ENCODE peak calls at places on chromosome 19, in seven cellular contexts. H is brain microvascular endothelial cell, L is tibial nerve, Z is fibroblast of the aortic adventitia, E is fibroblast of lung, B is thoracic aorta, U is cardiac fibroblast. G is an unnamed sample.

GRCh38 chr19:49801966-49802661 is 11.0 kb downstream of the FUZ start:
- DNase-seq in H (peak), L (peak), Z (peak), E (peak), B (peak), U (peak), G (peak)

GRCh38 chr19:45746866-45747265 is 13.6 kb downstream of the MEIOSIN start:
- DNase-seq in H (no peak), L (no peak), Z (no peak), E (no peak), B (no peak), U (no peak), G (no peak)

GRCh38 chr19:873084-874019 is 13.9 kb downstream of the CFD start:
- DNase-seq in H (no peak), L (no peak), Z (no peak), E (peak), B (no peak), U (peak), G (peak)

GRCh38 chr19:19820774-19821315 is 705 bp downstream of the ZNF506 start:
- DNase-seq in H (peak), L (no peak), Z (peak), E (no peak), B (no peak), U (no peak), G (no peak)

GRCh38 chr19:7391218-7391670 is 42.5 kb downstream of the ARHGEF18 start:
- DNase-seq in H (peak), L (no peak), Z (peak), E (peak), B (no peak), U (peak), G (no peak)

GRCh38 chr19:19067276-19068072 is 3.7 kb downstream of the SLC25A42 start:
- DNase-seq in H (no peak), L (no peak), Z (peak), E (no peak), B (no peak), U (no peak), G (peak)

GRCh38 chr19:35170359-35171061 is 16.0 kb downstream of the FXYD5 start:
- DNase-seq in H (no peak), L (peak), Z (peak), E (no peak), B (no peak), U (no peak), G (no peak)

GRCh38 chr19:339262-339887 is 5.2 kb downstream of the MIER2 start:
- DNase-seq in H (peak), L (no peak), Z (no peak), E (peak), B (no peak), U (no peak), G (peak)

GRCh38 chr19:10114651-10115391 is 3.3 kb downstream of the P2RY11 start:
- DNase-seq in H (no peak), L (no peak), Z (no peak), E (no peak), B (no peak), U (no peak), G (no peak)

GRCh38 chr19:2495651-2496316 is 19.9 kb downstream of the GADD45B start:
- DNase-seq in H (no peak), L (no peak), Z (peak), E (no peak), B (no peak), U (peak), G (no peak)

GRCh38 chr19:39247701-39248664 is 673 bp downstream of the IFNL4 start:
- DNase-seq in H (no peak), L (no peak), Z (no peak), E (peak), B (no peak), U (no peak), G (peak)

GRCh38 chr19:12052057-12052570 is 647 bp downstream of the ZNF878 start:
- DNase-seq in H (no peak), L (no peak), Z (peak), E (peak), B (no peak), U (peak), G (no peak)

GRCh38 chr19:35266904-35267817 is 1.6 kb upstream of the USF2 start:
- DNase-seq in H (no peak), L (peak), Z (no peak), E (no peak), B (no peak), U (peak), G (peak)

GRCh38 chr19:43759515-43759914 is 4.8 kb upstream of the SMG9 start:
- DNase-seq in H (peak), L (no peak), Z (peak), E (peak), B (no peak), U (peak), G (peak)

GRCh38 chr19:10603084-10603872 is 16.2 kb upstream of the AP1M2 start:
- DNase-seq in H (no peak), L (no peak), Z (no peak), E (no peak), B (no peak), U (peak), G (peak)

GRCh38 chr19:55688422-55689218 is 13.6 kb downstream of the EPN1 start:
- DNase-seq in H (no peak), L (no peak), Z (no peak), E (no peak), B (no peak), U (no peak), G (no peak)

GRCh38 chr19:45451181-45451849 is 16.5 kb upstream of the FOSB start:
- DNase-seq in H (peak), L (no peak), Z (peak), E (peak), B (no peak), U (peak), G (peak)

GRCh38 chr19:289651-290538 is 1.3 kb downstream of the PLPP2 start:
- DNase-seq in H (peak), L (no peak), Z (no peak), E (peak), B (no peak), U (no peak), G (peak)

GRCh38 chr19:801030-801860 is 4.0 kb downstream of the PTBP1 start:
- DNase-seq in H (no peak), L (no peak), Z (peak), E (peak), B (peak), U (peak), G (peak)

GRCh38 chr19:9857920-9858746 is 23.0 kb downstream of the PIN1 start:
- DNase-seq in H (no peak), L (no peak), Z (no peak), E (no peak), B (no peak), U (no peak), G (no peak)

GRCh38 chr19:6433165-6433564 is 398 bp downstream of the SLC25A41 start:
- DNase-seq in H (no peak), L (no peak), Z (no peak), E (no peak), B (no peak), U (no peak), G (no peak)

GRCh38 chr19:8210660-8211101 is 1.5 kb downstream of the CERS4 start:
- DNase-seq in H (no peak), L (no peak), Z (no peak), E (no peak), B (no peak), U (no peak), G (no peak)

GRCh38 chr19:38304866-38305429 is 897 bp downstream of the C19orf33 start:
- DNase-seq in H (no peak), L (no peak), Z (no peak), E (peak), B (no peak), U (peak), G (no peak)

GRCh38 chr19:4911786-4912672 is 2.7 kb downstream of the UHRF1 start:
- DNase-seq in H (peak), L (peak), Z (peak), E (peak), B (peak), U (peak), G (peak)
- TF ChIP-seq CTCF in H (peak), L (peak), Z (peak), E (peak), B (peak), U (peak), G (peak)

GRCh38 chr19:23665651-23666410 is 21.2 kb downstream of the ZNF675 start:
- DNase-seq in H (no peak), L (no peak), Z (no peak), E (no peak), B (no peak), U (no peak), G (no peak)
- H3K4me3 ChIP-seq in H (no peak), L (no peak), Z (no peak), E (no peak), B (no peak), U (no peak), G (no peak)

GRCh38 chr19:16603090-16603489 is 24.9 kb downstream of the MED26 start:
- DNase-seq in H (no peak), L (no peak), Z (peak), E (no peak), B (no peak), U (peak), G (no peak)
- TF ChIP-seq CTCF in H (no peak), L (no peak), Z (no peak), E (no peak), B (no peak), U (no peak), G (no peak)

GRCh38 chr19:33638167-33639033 is 16.6 kb downstream of the CHST8 start:
- DNase-seq in H (no peak), L (no peak), Z (no peak), E (no peak), B (no peak), U (no peak), G (no peak)

GRCh38 chr19:33640773-33641172 is 19.0 kb downstream of the CHST8 start:
- DNase-seq in H (no peak), L (no peak), Z (no peak), E (no peak), B (no peak), U (no peak), G (no peak)

GRCh38 chr19:33641261-33641660 is 19.5 kb downstream of the CHST8 start:
- DNase-seq in H (no peak), L (no peak), Z (no peak), E (no peak), B (no peak), U (no peak), G (no peak)

GRCh38 chr19:33641956-33642498 is 20.3 kb downstream of the CHST8 start:
- DNase-seq in H (no peak), L (no peak), Z (no peak), E (no peak), B (no peak), U (no peak), G (no peak)

GRCh38 chr19:33639034-33639681 is 17.4 kb downstream of the CHST8 start:
- DNase-seq in H (no peak), L (no peak), Z (no peak), E (no peak), B (no peak), U (no peak), G (no peak)
- H3K4me3 ChIP-seq in H (no peak), L (no peak), Z (no peak), E (no peak), B (no peak), U (no peak), G (no peak)

GRCh38 chr19:51772977-51773376 is 12.0 kb downstream of the FPR2 start:
- DNase-seq in H (no peak), L (no peak), Z (no peak), E (no peak), B (no peak), U (no peak), G (no peak)
- TF ChIP-seq CTCF in H (no peak), L (no peak), Z (no peak), E (no peak), B (no peak), U (no peak), G (no peak)

DNA sequence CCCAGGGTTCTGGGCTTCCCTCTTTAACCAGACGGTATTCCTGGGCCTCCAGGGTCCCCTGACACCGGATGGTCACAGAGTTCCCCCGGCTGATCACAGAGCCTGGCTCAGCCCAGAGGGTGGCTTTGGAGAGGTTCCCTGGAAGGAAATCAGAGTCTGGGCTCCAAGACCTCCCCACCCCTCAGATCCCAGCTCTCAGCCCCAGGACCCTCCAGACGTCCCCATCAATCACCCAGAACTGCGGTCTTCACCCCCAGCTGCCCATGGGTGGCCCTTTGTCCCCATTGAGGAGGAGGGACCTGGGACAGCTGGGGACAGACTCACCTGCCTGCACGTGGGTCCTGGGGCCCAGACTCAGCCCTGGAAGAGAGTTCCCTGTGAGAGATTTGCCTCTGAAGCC is 955 bp downstream of the LILRA5 start:
- DNase-seq in H (no peak), L (no peak), Z (no peak), E (no peak), B (no peak), U (no peak), G (no peak)
- H3K4me3 ChIP-seq in H (no peak), L (no peak), Z (no peak), E (no peak), B (no peak), U (no peak), G (no peak)

G was measured in foreskin fibroblast.